ENCODE peak calls at places on chromosome 12, in four cellular contexts. J is memory B cell; C is activated naive CD4-positive, alpha-beta T cell treated with anti-CD3 and anti-CD28 coated beads, Interleukin-2, amount 10 ng/mL, durations not matched to agents 7 days and 5 days; B is T-helper 2 cell. N is an unnamed sample.

GRCh38 chr12:95998611-95999300 is 2.6 kb upstream of the HAL start:
- DNase-seq in C (peak; percentile 66), J (peak; percentile 60), B (peak; percentile 29), N (peak; percentile 19)

GRCh38 chr12:118346895-118347294 is 25.8 kb downstream of the TAOK3 start:
- DNase-seq in B (no peak), C (no peak), J (peak; percentile 10), N (no peak)

GRCh38 chr12:132278421-132279183 is 50.8 kb downstream of the GALNT9 start:
- DNase-seq in J (no peak), C (no peak), B (no peak), N (no peak)

GRCh38 chr12:31001581-31002360 is 71.9 kb upstream of the DDX11 start:
- DNase-seq in J (no peak), C (no peak), B (no peak), N (no peak)

GRCh38 chr12:109459247-109459646 is 17.9 kb downstream of the KCTD10 start:
- DNase-seq in C (no peak), B (no peak), J (no peak), N (no peak)

GRCh38 chr12:3964404-3964803 is 91.2 kb upstream of the PARP11 start:
- DNase-seq in C (no peak), J (no peak), B (no peak), N (no peak)

GRCh38 chr12:69161835-69162234 is 77.5 kb upstream of the CPSF6 start:
- DNase-seq in B (peak; percentile 4), C (peak; percentile 44), J (no peak), N (no peak)

GRCh38 chr12:71755146-71755892 is 656 bp downstream of the RAB21 start:
- DNase-seq in B (peak; percentile 69), J (peak; percentile 80), C (no peak), N (peak; percentile 51)

GRCh38 chr12:73383584-73384229 is 1111.5 kb downstream of the TRHDE start:
- DNase-seq in B (no peak), J (no peak), C (no peak), N (no peak)

GRCh38 chr12:30015661-30016060 is 231.9 kb upstream of the TMTC1 start:
- DNase-seq in C (no peak), B (no peak), J (no peak), N (no peak)

GRCh38 chr12:105933671-105934665 is 204.8 kb downstream of the NUAK1 start:
- DNase-seq in C (no peak), B (no peak), J (no peak), N (no peak)

GRCh38 chr12:85998074-85998473 is 124.0 kb downstream of the NTS start:
- DNase-seq in C (no peak), B (no peak), J (no peak), N (no peak)

GRCh38 chr12:68776976-68777610 is 30.9 kb upstream of the MDM2 start:
- DNase-seq in J (no peak), C (no peak), B (no peak), N (no peak)

GRCh38 chr12:93706824-93707223 is 29.6 kb downstream of the CRADD start:
- DNase-seq in C (no peak), J (no peak), B (no peak), N (no peak)

GRCh38 chr12:52054231-52054837 is 3.1 kb downstream of the NR4A1 start:
- DNase-seq in C (no peak), J (no peak), B (no peak), N (no peak)

N was measured in effector CD4-positive, alpha-beta T cell.